ENCODE peak calls at places on chromosome 12, in seven cellular contexts. One of them, this sample, is unnamed.
A peak's percentile ranks its signal among the peaks of the same experiment; 100 is the strongest.

GRCh38 chr12:8590842-8591545 is 21.7 kb downstream of the AICDA start:
- DNase-seq in MM.1S: no peak
- DNase-seq in NT2/D1: no peak
- DNase-seq in K562: no peak
- DNase-seq in foreskin fibroblast: no peak
- DNase-seq in colonic mucosa: no peak
- DNase-seq in mesenchymal stem cell: no peak
- DNase-seq in this sample: no peak

GRCh38 chr12:29879606-29880308 is 96.0 kb upstream of the TMTC1 start:
- DNase-seq in MM.1S: no peak
- DNase-seq in NT2/D1: peak; percentile 81
- DNase-seq in K562: no peak
- DNase-seq in foreskin fibroblast: no peak
- DNase-seq in colonic mucosa: no peak
- DNase-seq in mesenchymal stem cell: no peak
- DNase-seq in this sample: no peak

GRCh38 chr12:1691123-1692007 is 495 bp downstream of the ADIPOR2 start:
- DNase-seq in MM.1S: peak; percentile 32
- DNase-seq in NT2/D1: peak; percentile 86
- DNase-seq in K562: peak; percentile 65
- DNase-seq in foreskin fibroblast: peak; percentile 50
- DNase-seq in colonic mucosa: peak; percentile 52
- DNase-seq in mesenchymal stem cell: peak; percentile 62
- DNase-seq in this sample: no peak

GRCh38 chr12:66571361-66571760 is 107.5 kb downstream of the GRIP1 start:
- DNase-seq in MM.1S: no peak
- DNase-seq in NT2/D1: no peak
- DNase-seq in K562: no peak
- DNase-seq in foreskin fibroblast: no peak
- DNase-seq in colonic mucosa: no peak
- DNase-seq in mesenchymal stem cell: no peak
- DNase-seq in this sample: no peak

GRCh38 chr12:123761841-123762714 is at the start of gene DNAH10:
- DNase-seq in MM.1S: no peak
- DNase-seq in NT2/D1: peak; percentile 48
- DNase-seq in K562: no peak
- DNase-seq in foreskin fibroblast: peak; percentile 45
- DNase-seq in colonic mucosa: peak; percentile 54
- DNase-seq in mesenchymal stem cell: peak; percentile 15
- DNase-seq in this sample: no peak

GRCh38 chr12:11923067-11923466 is 147.7 kb upstream of the BCL2L14 start:
- DNase-seq in MM.1S: no peak
- DNase-seq in NT2/D1: no peak
- DNase-seq in K562: no peak
- DNase-seq in foreskin fibroblast: no peak
- DNase-seq in colonic mucosa: no peak
- DNase-seq in mesenchymal stem cell: no peak
- DNase-seq in this sample: no peak

GRCh38 chr12:8033153-8034044 is 883 bp downstream of the FOXJ2 start:
- DNase-seq in MM.1S: peak; percentile 19
- DNase-seq in NT2/D1: peak; percentile 83
- DNase-seq in K562: peak; percentile 90
- DNase-seq in foreskin fibroblast: peak; percentile 76
- DNase-seq in colonic mucosa: peak; percentile 76
- DNase-seq in mesenchymal stem cell: peak; percentile 66
- DNase-seq in this sample: no peak

GRCh38 chr12:92000587-92000986 is 145.1 kb downstream of the BTG1 start:
- DNase-seq in MM.1S: no peak
- DNase-seq in NT2/D1: no peak
- DNase-seq in K562: no peak
- DNase-seq in foreskin fibroblast: no peak
- DNase-seq in colonic mucosa: no peak
- DNase-seq in mesenchymal stem cell: no peak
- DNase-seq in this sample: no peak

GRCh38 chr12:71469235-71469873 is 29.8 kb downstream of the LGR5 start:
- DNase-seq in MM.1S: no peak
- DNase-seq in NT2/D1: no peak
- DNase-seq in K562: peak; percentile 70
- DNase-seq in foreskin fibroblast: peak; percentile 71
- DNase-seq in colonic mucosa: no peak
- DNase-seq in mesenchymal stem cell: peak; percentile 75
- DNase-seq in this sample: no peak

GRCh38 chr12:79424109-79424721 is 266.5 kb downstream of the PAWR start:
- DNase-seq in MM.1S: no peak
- DNase-seq in NT2/D1: no peak
- DNase-seq in K562: no peak
- DNase-seq in foreskin fibroblast: peak; percentile 88
- DNase-seq in colonic mucosa: no peak
- DNase-seq in mesenchymal stem cell: peak; percentile 96
- DNase-seq in this sample: peak; percentile 95

GRCh38 chr12:93722757-93723567 is 45.8 kb downstream of the CRADD start:
- DNase-seq in MM.1S: no peak
- DNase-seq in NT2/D1: no peak
- DNase-seq in K562: no peak
- DNase-seq in foreskin fibroblast: peak; percentile 60
- DNase-seq in colonic mucosa: no peak
- DNase-seq in mesenchymal stem cell: no peak
- DNase-seq in this sample: no peak

GRCh38 chr12:7060353-7060954 is at the start of gene C1S:
- DNase-seq in MM.1S: no peak
- DNase-seq in NT2/D1: peak; percentile 94
- DNase-seq in K562: peak; percentile 59
- DNase-seq in foreskin fibroblast: peak; percentile 98
- DNase-seq in colonic mucosa: peak; percentile 51
- DNase-seq in mesenchymal stem cell: peak; percentile 99
- DNase-seq in this sample: peak; percentile 97

GRCh38 chr12:80861636-80862378 is 75.9 kb downstream of the LIN7A start:
- DNase-seq in MM.1S: no peak
- DNase-seq in NT2/D1: no peak
- DNase-seq in K562: no peak
- DNase-seq in foreskin fibroblast: peak; percentile 79
- DNase-seq in colonic mucosa: no peak
- DNase-seq in mesenchymal stem cell: peak; percentile 41
- DNase-seq in this sample: no peak

GRCh38 chr12:19869413-19869812 is 430.1 kb downstream of the AEBP2 start:
- DNase-seq in MM.1S: no peak
- DNase-seq in NT2/D1: no peak
- DNase-seq in K562: no peak
- DNase-seq in foreskin fibroblast: no peak
- DNase-seq in colonic mucosa: no peak
- DNase-seq in mesenchymal stem cell: no peak
- DNase-seq in this sample: no peak

GRCh38 chr12:50103767-50104321 is at the start of gene GPD1:
- DNase-seq in MM.1S: no peak
- DNase-seq in NT2/D1: no peak
- DNase-seq in K562: peak; percentile 76
- DNase-seq in foreskin fibroblast: peak; percentile 70
- DNase-seq in colonic mucosa: peak; percentile 86
- DNase-seq in mesenchymal stem cell: peak; percentile 19
- DNase-seq in this sample: no peak

DNA sequence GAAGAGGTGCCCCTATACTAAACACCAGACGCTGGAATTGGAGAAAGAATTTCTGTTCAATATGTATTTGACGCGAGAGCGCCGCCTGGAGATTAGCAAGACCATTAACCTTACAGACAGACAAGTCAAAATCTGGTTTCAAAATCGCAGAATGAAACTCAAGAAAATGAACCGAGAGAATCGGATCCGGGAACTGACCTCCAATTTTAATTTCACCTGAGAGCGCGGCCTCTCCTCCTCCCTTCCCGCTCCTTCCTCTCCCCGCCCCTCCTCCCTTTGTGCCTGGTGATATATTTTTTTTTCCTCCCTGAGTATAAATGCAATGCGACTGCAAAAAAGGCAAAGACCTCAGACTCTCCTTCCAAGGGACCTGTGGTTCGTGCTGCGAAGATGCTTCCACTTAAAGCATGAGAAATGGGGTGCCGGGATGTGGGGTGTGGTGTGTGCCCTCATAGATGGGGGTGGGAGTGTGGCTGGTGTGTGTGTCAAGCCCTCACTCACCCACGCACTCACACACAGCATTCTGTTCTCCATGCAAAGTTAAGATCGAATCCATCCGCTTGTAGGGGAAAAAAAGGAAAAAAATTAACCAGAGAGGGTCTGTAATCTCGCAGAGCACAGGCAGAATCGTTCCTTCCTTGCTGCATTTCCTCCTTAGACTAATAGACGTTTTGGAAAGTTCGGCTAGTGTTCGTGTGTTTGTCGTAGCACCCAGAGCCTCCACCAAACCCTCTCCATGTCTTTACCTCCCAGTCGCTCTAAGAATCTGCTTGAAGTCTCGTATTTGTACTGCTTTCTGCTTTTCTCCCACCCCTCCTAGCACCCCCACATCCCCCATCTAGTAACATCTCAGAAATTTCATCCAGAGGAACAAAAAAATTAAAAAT is 4.5 kb downstream of the HOXC10 start:
- DNase-seq in MM.1S: peak; percentile 80
- DNase-seq in NT2/D1: no peak
- DNase-seq in K562: peak; percentile 78
- DNase-seq in foreskin fibroblast: peak; percentile 78
- DNase-seq in colonic mucosa: no peak
- DNase-seq in mesenchymal stem cell: peak; percentile 71
- DNase-seq in this sample: no peak
- H3K4me3 ChIP-seq in MM.1S: peak overlapping the region; percentile 45
- H3K4me3 ChIP-seq in NT2/D1: no peak overlapping the region
- H3K4me3 ChIP-seq in K562: peak overlapping the region; percentile 1
- H3K4me3 ChIP-seq in foreskin fibroblast: peak overlapping the region; percentile 29
- H3K4me3 ChIP-seq in colonic mucosa: no peak overlapping the region
- H3K4me3 ChIP-seq in mesenchymal stem cell: no peak overlapping the region
- H3K4me3 ChIP-seq in this sample: no peak overlapping the region

GRCh38 chr12:48183876-48184548 is 568 bp downstream of the CCDC184 start:
- DNase-seq in MM.1S: no peak
- DNase-seq in NT2/D1: no peak
- DNase-seq in K562: no peak
- DNase-seq in foreskin fibroblast: no peak
- DNase-seq in colonic mucosa: no peak
- DNase-seq in mesenchymal stem cell: no peak
- DNase-seq in this sample: no peak

GRCh38 chr12:48182659-48183058 is 785 bp upstream of the CCDC184 start:
- DNase-seq in MM.1S: no peak
- DNase-seq in NT2/D1: no peak
- DNase-seq in K562: no peak
- DNase-seq in foreskin fibroblast: no peak
- DNase-seq in colonic mucosa: no peak
- DNase-seq in mesenchymal stem cell: no peak
- DNase-seq in this sample: no peak

GRCh38 chr12:48185181-48185919 is 1.9 kb downstream of the CCDC184 start:
- DNase-seq in MM.1S: no peak
- DNase-seq in NT2/D1: no peak
- DNase-seq in K562: no peak
- DNase-seq in foreskin fibroblast: peak; percentile 69
- DNase-seq in colonic mucosa: no peak
- DNase-seq in mesenchymal stem cell: peak; percentile 42
- DNase-seq in this sample: no peak

GRCh38 chr12:48184549-48184922 is 1.1 kb downstream of the CCDC184 start:
- DNase-seq in MM.1S: no peak
- DNase-seq in NT2/D1: no peak
- DNase-seq in K562: no peak
- DNase-seq in foreskin fibroblast: peak; percentile 21
- DNase-seq in colonic mucosa: no peak
- DNase-seq in mesenchymal stem cell: no peak
- DNase-seq in this sample: no peak

DNA sequence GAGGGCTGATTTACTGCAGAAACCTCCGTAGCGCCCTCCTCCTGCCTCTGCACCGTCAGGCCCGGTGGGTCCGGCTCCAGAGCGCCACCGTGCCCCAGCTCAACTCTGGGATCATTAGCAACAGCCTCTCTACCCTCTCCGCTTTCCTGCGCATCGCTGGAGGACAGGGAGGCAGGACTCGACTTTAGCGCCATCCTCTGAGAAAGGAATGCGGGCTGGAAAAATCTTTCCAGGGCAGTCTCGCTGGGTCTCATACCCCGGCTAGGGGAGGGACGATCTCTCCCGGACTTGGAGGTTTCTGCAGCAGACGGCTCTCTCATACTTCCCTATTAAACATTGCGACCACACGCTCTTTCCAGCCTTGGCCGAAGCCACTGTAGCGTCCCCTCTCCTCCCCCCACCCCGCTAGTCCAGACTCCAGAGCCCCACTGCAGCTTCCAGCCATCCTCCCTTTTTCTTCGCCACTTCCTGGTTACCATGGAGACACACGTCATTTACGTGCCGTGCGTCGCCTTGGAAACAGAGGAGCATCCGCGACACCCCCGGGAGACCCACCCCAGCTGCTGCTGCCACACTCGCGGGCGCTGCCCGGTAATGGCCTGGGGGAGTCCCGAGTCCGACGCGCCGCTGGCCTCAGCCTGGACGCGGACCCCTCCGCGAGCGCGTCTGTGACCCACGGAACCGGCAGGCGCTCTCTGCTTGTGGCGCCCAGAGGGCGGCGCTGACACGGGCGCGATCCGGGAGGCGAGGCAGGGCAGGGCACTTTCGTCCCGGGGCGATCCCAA is at the start of gene CCDC184:
- DNase-seq in MM.1S: peak; percentile 78
- DNase-seq in NT2/D1: peak; percentile 69
- DNase-seq in K562: peak; percentile 64
- DNase-seq in foreskin fibroblast: peak; percentile 91
- DNase-seq in colonic mucosa: peak; percentile 70
- DNase-seq in mesenchymal stem cell: peak; percentile 91
- DNase-seq in this sample: no peak
- H3K4me3 ChIP-seq in MM.1S: peak within 1 kb of the TSS; percentile 93
- H3K4me3 ChIP-seq in NT2/D1: peak within 1 kb of the TSS; percentile 72
- H3K4me3 ChIP-seq in K562: peak within 1 kb of the TSS; percentile 34
- H3K4me3 ChIP-seq in foreskin fibroblast: peak within 1 kb of the TSS; percentile 71
- H3K4me3 ChIP-seq in colonic mucosa: peak within 1 kb of the TSS; percentile 44
- H3K4me3 ChIP-seq in mesenchymal stem cell: peak within 1 kb of the TSS; percentile 67
- H3K4me3 ChIP-seq in this sample: peak within 1 kb of the TSS; percentile 56

GRCh38 chr12:64671682-64672081 is 61.4 kb downstream of the RASSF3 start:
- DNase-seq in MM.1S: no peak
- DNase-seq in NT2/D1: no peak
- DNase-seq in K562: no peak
- DNase-seq in foreskin fibroblast: no peak
- DNase-seq in colonic mucosa: no peak
- DNase-seq in mesenchymal stem cell: no peak
- DNase-seq in this sample: no peak
- H3K4me3 ChIP-seq in MM.1S: no peak overlapping the region
- H3K4me3 ChIP-seq in NT2/D1: no peak overlapping the region
- H3K4me3 ChIP-seq in K562: no peak overlapping the region
- H3K4me3 ChIP-seq in foreskin fibroblast: no peak overlapping the region
- H3K4me3 ChIP-seq in colonic mucosa: no peak overlapping the region
- H3K4me3 ChIP-seq in mesenchymal stem cell: no peak overlapping the region
- H3K4me3 ChIP-seq in this sample: no peak overlapping the region

DNA sequence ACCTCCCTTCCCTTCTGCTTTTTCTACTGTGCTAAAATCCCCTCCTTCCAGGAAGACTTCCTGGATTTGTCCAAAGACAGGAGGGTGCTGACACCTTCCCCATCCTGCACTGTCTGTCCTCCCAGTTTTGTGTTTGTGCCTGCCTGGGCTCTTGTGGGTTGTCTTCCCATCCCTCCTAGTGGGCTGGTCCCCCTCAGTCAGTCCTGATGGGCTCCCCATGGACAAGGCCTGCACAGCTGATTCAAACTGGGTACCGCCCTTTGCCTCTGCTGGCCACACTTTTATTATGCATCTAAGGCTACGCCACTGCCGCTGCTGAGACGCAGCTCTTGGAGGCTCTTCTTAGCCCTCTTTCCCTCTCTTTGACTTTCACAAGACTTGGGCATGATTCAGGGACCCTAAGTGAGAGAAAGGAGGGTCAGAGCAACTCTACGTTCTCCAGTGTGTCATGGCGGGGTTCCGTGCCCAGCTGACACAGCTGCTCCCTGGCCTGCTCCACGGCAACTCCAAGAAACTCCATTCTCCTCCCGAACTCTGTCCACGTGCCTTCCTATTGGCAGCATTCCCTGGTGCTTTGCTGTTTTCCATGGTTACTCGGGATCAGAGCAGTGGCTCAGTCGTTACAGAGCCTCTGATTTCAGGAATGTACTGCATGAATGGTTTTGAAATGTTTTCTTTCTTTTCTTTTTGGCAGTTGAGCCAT is 3.8 kb upstream of the KRT85 start:
- DNase-seq in MM.1S: no peak
- DNase-seq in NT2/D1: no peak
- DNase-seq in K562: no peak
- DNase-seq in foreskin fibroblast: peak; percentile 70
- DNase-seq in colonic mucosa: peak; percentile 49
- DNase-seq in mesenchymal stem cell: no peak
- DNase-seq in this sample: peak; percentile 11
- H3K4me3 ChIP-seq in MM.1S: no peak overlapping the region
- H3K4me3 ChIP-seq in NT2/D1: no peak overlapping the region
- H3K4me3 ChIP-seq in K562: no peak overlapping the region
- H3K4me3 ChIP-seq in foreskin fibroblast: no peak overlapping the region
- H3K4me3 ChIP-seq in colonic mucosa: no peak overlapping the region
- H3K4me3 ChIP-seq in mesenchymal stem cell: no peak overlapping the region
- H3K4me3 ChIP-seq in this sample: no peak overlapping the region